ENCODE peak calls at places on chromosomes 16 and 17, in six cellular contexts. M is anterior cingulate cortex; N is activated CD8-positive, alpha-beta memory T cell treated with anti-CD3 and anti-CD28 coated beads for 1 hour; D is RWPE1; H is Calu3; Q is tibial artery. X is an unnamed sample.

GRCh38 chr16:66878067-66878466 is 2.2 kb upstream of the PDP2 start:
- DNase-seq in H (no peak), D (no peak), M (peak), Q (no peak), N (no peak), X (no peak)

GRCh38 chr16:13809765-13810164 is 110.2 kb upstream of the ERCC4 start:
- DNase-seq in H (no peak), Q (no peak), N (no peak), D (no peak), M (no peak), X (no peak)

GRCh38 chr17:37478187-37478586 is 11.5 kb upstream of the DUSP14 start:
- DNase-seq in H (no peak), N (no peak), Q (peak), D (no peak), M (no peak), X (no peak)

GRCh38 chr16:72362972-72363371 is 191.0 kb upstream of the PMFBP1 start:
- DNase-seq in M (no peak), N (no peak), Q (no peak), D (no peak), H (no peak), X (no peak)

GRCh38 chr16:47970291-47970931 is 185.4 kb downstream of the ABCC12 start:
- DNase-seq in N (no peak), D (peak), M (no peak), H (peak), Q (no peak), X (no peak)

GRCh38 chr17:79809530-79810137 is 12.8 kb upstream of the CBX8 start:
- DNase-seq in D (no peak), M (no peak), H (peak), Q (no peak), N (no peak), X (no peak)

GRCh38 chr16:65510850-65511249 is 389.0 kb upstream of the CDH11 start:
- DNase-seq in H (no peak), Q (no peak), D (no peak), M (no peak), N (no peak), X (no peak)

GRCh38 chr17:9386401-9386800 is 189.2 kb downstream of the STX8 start:
- DNase-seq in H (peak), M (no peak), N (no peak), Q (no peak), D (peak), X (peak)

GRCh38 chr17:9666461-9667050 is 21.2 kb downstream of the USP43 start:
- DNase-seq in M (no peak), N (no peak), D (no peak), Q (no peak), H (no peak), X (no peak)

GRCh38 chr17:45290269-45290765 is 26.5 kb downstream of the MAP3K14 start:
- DNase-seq in H (no peak), D (no peak), N (no peak), M (no peak), Q (no peak), X (no peak)

GRCh38 chr17:74042744-74043486 is 160.6 kb upstream of the RPL38 start:
- DNase-seq in N (no peak), Q (peak), H (peak), D (peak), M (peak), X (peak)

GRCh38 chr16:21302898-21303528 is 24.9 kb upstream of the CRYM start:
- DNase-seq in N (no peak), H (no peak), D (peak), M (no peak), Q (peak), X (peak)

GRCh38 chr16:69565611-69566436 is at the start of gene NFAT5:
- DNase-seq in H (peak), N (peak), Q (peak), D (peak), M (peak), X (peak)

GRCh38 chr16:89502319-89502843 is 5.8 kb upstream of the SPG7 start:
- DNase-seq in Q (no peak), M (no peak), H (peak), D (peak), N (no peak), X (peak)

GRCh38 chr16:3668626-3669025 is 14.1 kb downstream of the DNASE1 start:
- DNase-seq in Q (no peak), H (no peak), D (no peak), M (no peak), N (no peak), X (no peak)

GRCh38 chr17:17171991-17172939 is 33.9 kb downstream of the PLD6 start:
- DNase-seq in Q (no peak), N (no peak), H (no peak), D (no peak), M (no peak), X (no peak)

GRCh38 chr17:57519199-57519598 is 225.9 kb downstream of the CCDC182 start:
- DNase-seq in Q (no peak), N (no peak), M (no peak), H (no peak), D (no peak), X (peak)